ENCODE peak calls at places on chromosomes 13 and 19, in seven cellular contexts. One of them, this sample, is unnamed.

GRCh38 chr19:20279516-20279915 is 112.5 kb downstream of the ZNF486 start:
- DNase-seq in CD4-positive, alpha-beta T cell: no peak
- DNase-seq in chondrocyte: no peak
- DNase-seq in lung: no peak
- DNase-seq in upper lobe of right lung: no peak
- DNase-seq in HepG2: no peak
- DNase-seq in endothelial cell of umbilical vein: no peak
- DNase-seq in this sample: no peak

GRCh38 chr13:83881917-83882625 is at the start of gene SLITRK1:
- DNase-seq in chondrocyte: peak
- DNase-seq in upper lobe of right lung: peak
- DNase-seq in endothelial cell of umbilical vein: no peak
- DNase-seq in HepG2: no peak
- DNase-seq in CD4-positive, alpha-beta T cell: no peak
- DNase-seq in lung: no peak
- DNase-seq in this sample: no peak

GRCh38 chr19:46721269-46722003 is 4.5 kb upstream of the PRKD2 start:
- DNase-seq in endothelial cell of umbilical vein: no peak
- DNase-seq in HepG2: peak
- DNase-seq in CD4-positive, alpha-beta T cell: no peak
- DNase-seq in chondrocyte: no peak
- DNase-seq in lung: no peak
- DNase-seq in upper lobe of right lung: peak
- DNase-seq in this sample: no peak

GRCh38 chr13:32940601-32941000 is 75.6 kb upstream of the KL start:
- DNase-seq in chondrocyte: no peak
- DNase-seq in upper lobe of right lung: no peak
- DNase-seq in HepG2: no peak
- DNase-seq in CD4-positive, alpha-beta T cell: no peak
- DNase-seq in lung: no peak
- DNase-seq in endothelial cell of umbilical vein: no peak
- DNase-seq in this sample: no peak

GRCh38 chr19:37990362-37990761 is 83.4 kb downstream of the SIPA1L3 start:
- DNase-seq in chondrocyte: no peak
- DNase-seq in upper lobe of right lung: peak
- DNase-seq in CD4-positive, alpha-beta T cell: no peak
- DNase-seq in lung: peak
- DNase-seq in HepG2: no peak
- DNase-seq in endothelial cell of umbilical vein: no peak
- DNase-seq in this sample: no peak

GRCh38 chr13:36840718-36841250 is 21.8 kb downstream of the RFXAP start:
- DNase-seq in HepG2: no peak
- DNase-seq in endothelial cell of umbilical vein: no peak
- DNase-seq in chondrocyte: no peak
- DNase-seq in upper lobe of right lung: no peak
- DNase-seq in CD4-positive, alpha-beta T cell: no peak
- DNase-seq in lung: no peak
- DNase-seq in this sample: no peak

GRCh38 chr19:56508282-56508778 is 675 bp downstream of the ZNF471 start:
- DNase-seq in endothelial cell of umbilical vein: no peak
- DNase-seq in HepG2: no peak
- DNase-seq in upper lobe of right lung: no peak
- DNase-seq in lung: no peak
- DNase-seq in CD4-positive, alpha-beta T cell: no peak
- DNase-seq in chondrocyte: no peak
- DNase-seq in this sample: no peak

GRCh38 chr13:73060251-73061160 is 1.7 kb downstream of the KLF5 start:
- DNase-seq in HepG2: no peak
- DNase-seq in upper lobe of right lung: no peak
- DNase-seq in endothelial cell of umbilical vein: peak
- DNase-seq in CD4-positive, alpha-beta T cell: no peak
- DNase-seq in chondrocyte: no peak
- DNase-seq in lung: no peak
- DNase-seq in this sample: no peak

GRCh38 chr19:5536337-5536894 is 31.3 kb downstream of the TINCR start:
- DNase-seq in HepG2: no peak
- DNase-seq in upper lobe of right lung: peak
- DNase-seq in endothelial cell of umbilical vein: no peak
- DNase-seq in chondrocyte: no peak
- DNase-seq in CD4-positive, alpha-beta T cell: no peak
- DNase-seq in lung: no peak
- DNase-seq in this sample: peak

GRCh38 chr13:112981361-112981905 is 12.4 kb downstream of the MCF2L start:
- DNase-seq in lung: no peak
- DNase-seq in HepG2: no peak
- DNase-seq in upper lobe of right lung: no peak
- DNase-seq in chondrocyte: no peak
- DNase-seq in CD4-positive, alpha-beta T cell: no peak
- DNase-seq in endothelial cell of umbilical vein: no peak
- DNase-seq in this sample: no peak

GRCh38 chr19:5823579-5824281 is 15.8 kb downstream of the FUT6 start:
- DNase-seq in chondrocyte: peak
- DNase-seq in lung: no peak
- DNase-seq in CD4-positive, alpha-beta T cell: no peak
- DNase-seq in endothelial cell of umbilical vein: no peak
- DNase-seq in upper lobe of right lung: peak
- DNase-seq in HepG2: no peak
- DNase-seq in this sample: peak

GRCh38 chr19:30353394-30353793 is 18.8 kb upstream of the ZNF536 start:
- DNase-seq in HepG2: no peak
- DNase-seq in upper lobe of right lung: no peak
- DNase-seq in chondrocyte: no peak
- DNase-seq in lung: no peak
- DNase-seq in endothelial cell of umbilical vein: no peak
- DNase-seq in CD4-positive, alpha-beta T cell: no peak
- DNase-seq in this sample: no peak

GRCh38 chr19:30349131-30349730 is 23.0 kb upstream of the ZNF536 start:
- DNase-seq in HepG2: no peak
- DNase-seq in upper lobe of right lung: no peak
- DNase-seq in lung: no peak
- DNase-seq in chondrocyte: no peak
- DNase-seq in endothelial cell of umbilical vein: no peak
- DNase-seq in CD4-positive, alpha-beta T cell: no peak
- DNase-seq in this sample: no peak

GRCh38 chr19:30355586-30355985 is 16.6 kb upstream of the ZNF536 start:
- DNase-seq in upper lobe of right lung: no peak
- DNase-seq in endothelial cell of umbilical vein: no peak
- DNase-seq in CD4-positive, alpha-beta T cell: no peak
- DNase-seq in lung: no peak
- DNase-seq in chondrocyte: no peak
- DNase-seq in HepG2: no peak
- DNase-seq in this sample: no peak

GRCh38 chr19:30345686-30346085 is 26.5 kb upstream of the ZNF536 start:
- DNase-seq in endothelial cell of umbilical vein: no peak
- DNase-seq in CD4-positive, alpha-beta T cell: no peak
- DNase-seq in upper lobe of right lung: no peak
- DNase-seq in chondrocyte: no peak
- DNase-seq in lung: no peak
- DNase-seq in HepG2: no peak
- DNase-seq in this sample: no peak

GRCh38 chr19:30350995-30351394 is 21.2 kb upstream of the ZNF536 start:
- DNase-seq in lung: no peak
- DNase-seq in HepG2: no peak
- DNase-seq in chondrocyte: no peak
- DNase-seq in endothelial cell of umbilical vein: no peak
- DNase-seq in CD4-positive, alpha-beta T cell: no peak
- DNase-seq in upper lobe of right lung: no peak
- DNase-seq in this sample: no peak
- TF ChIP-seq CTCF in lung: no peak
- TF ChIP-seq CTCF in HepG2: no peak
- TF ChIP-seq CTCF in chondrocyte: no peak
- TF ChIP-seq CTCF in endothelial cell of umbilical vein: no peak
- TF ChIP-seq CTCF in CD4-positive, alpha-beta T cell: no peak
- TF ChIP-seq CTCF in upper lobe of right lung: no peak
- TF ChIP-seq CTCF in this sample: no peak

DNA sequence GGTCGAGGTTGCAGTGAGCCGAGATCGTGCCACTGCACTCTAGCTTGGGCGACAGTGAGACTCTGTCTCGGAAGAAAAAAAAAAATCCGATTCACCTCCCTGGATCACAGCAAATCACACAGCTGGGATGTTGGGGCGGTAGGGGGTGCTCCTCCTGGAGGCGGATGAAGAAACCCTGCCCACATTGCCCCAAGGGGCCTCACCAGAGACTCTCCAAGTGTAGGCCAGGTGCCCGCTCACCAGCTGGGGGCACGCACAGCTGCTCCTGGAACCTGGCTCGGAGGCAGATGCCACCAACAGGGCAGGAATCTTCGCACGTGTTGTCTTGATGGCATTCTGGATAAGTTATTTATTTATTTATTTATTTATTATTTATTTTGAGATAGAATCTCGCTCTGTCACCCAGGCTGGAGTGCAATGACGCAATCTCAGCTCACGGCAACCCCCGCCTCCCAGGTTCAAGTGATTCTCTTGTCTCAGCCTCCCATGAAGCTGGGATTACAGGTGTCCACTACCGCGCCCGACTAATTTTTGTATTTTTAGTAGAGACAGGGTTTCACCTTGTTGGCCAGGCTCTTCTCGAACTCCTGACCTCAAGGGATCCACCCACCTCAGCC is 3.1 kb downstream of the UQCR11 start:
- DNase-seq in lung: no peak
- DNase-seq in HepG2: no peak
- DNase-seq in endothelial cell of umbilical vein: no peak
- DNase-seq in chondrocyte: no peak
- DNase-seq in CD4-positive, alpha-beta T cell: no peak
- DNase-seq in upper lobe of right lung: no peak
- DNase-seq in this sample: no peak
- TF ChIP-seq CTCF in lung: no peak
- TF ChIP-seq CTCF in HepG2: no peak
- TF ChIP-seq CTCF in endothelial cell of umbilical vein: no peak
- TF ChIP-seq CTCF in chondrocyte: no peak
- TF ChIP-seq CTCF in CD4-positive, alpha-beta T cell: no peak
- TF ChIP-seq CTCF in upper lobe of right lung: no peak
- TF ChIP-seq CTCF in this sample: no peak

GRCh38 chr19:53912653-53913052 is 3.6 kb downstream of the CACNG7 start:
- DNase-seq in lung: no peak
- DNase-seq in chondrocyte: no peak
- DNase-seq in CD4-positive, alpha-beta T cell: no peak
- DNase-seq in upper lobe of right lung: no peak
- DNase-seq in endothelial cell of umbilical vein: no peak
- DNase-seq in HepG2: no peak
- DNase-seq in this sample: no peak
- TF ChIP-seq CTCF in lung: no peak
- TF ChIP-seq CTCF in chondrocyte: peak
- TF ChIP-seq CTCF in CD4-positive, alpha-beta T cell: no peak
- TF ChIP-seq CTCF in upper lobe of right lung: peak
- TF ChIP-seq CTCF in endothelial cell of umbilical vein: peak
- TF ChIP-seq CTCF in HepG2: peak
- TF ChIP-seq CTCF in this sample: peak

GRCh38 chr13:108083056-108083455 is 132.3 kb downstream of the LIG4 start:
- DNase-seq in upper lobe of right lung: no peak
- DNase-seq in endothelial cell of umbilical vein: peak
- DNase-seq in lung: no peak
- DNase-seq in CD4-positive, alpha-beta T cell: no peak
- DNase-seq in HepG2: no peak
- DNase-seq in chondrocyte: no peak
- DNase-seq in this sample: no peak

GRCh38 chr13:108082481-108082880 is 132.9 kb downstream of the LIG4 start:
- DNase-seq in HepG2: no peak
- DNase-seq in lung: no peak
- DNase-seq in chondrocyte: no peak
- DNase-seq in endothelial cell of umbilical vein: no peak
- DNase-seq in upper lobe of right lung: no peak
- DNase-seq in CD4-positive, alpha-beta T cell: no peak
- DNase-seq in this sample: no peak

DNA sequence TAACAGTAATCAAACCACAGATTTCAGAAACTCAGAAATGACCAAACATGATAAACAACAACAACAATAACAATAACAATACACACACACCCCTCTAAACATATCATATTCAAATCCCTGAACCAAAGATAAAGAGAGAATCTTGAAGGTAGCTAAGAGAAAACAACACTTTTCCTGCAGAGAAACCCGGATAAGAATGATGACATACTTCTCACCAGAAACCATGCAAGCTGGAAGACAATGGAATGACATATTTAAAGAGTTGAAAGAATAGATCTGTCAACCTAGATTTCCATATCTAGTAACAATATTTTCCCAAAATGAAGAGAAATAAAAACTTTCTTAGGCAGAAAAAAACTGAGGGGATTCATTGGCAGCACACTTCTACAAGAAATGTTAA is 138.1 kb downstream of the LIG4 start:
- DNase-seq in HepG2: no peak
- DNase-seq in chondrocyte: no peak
- DNase-seq in lung: no peak
- DNase-seq in upper lobe of right lung: no peak
- DNase-seq in CD4-positive, alpha-beta T cell: no peak
- DNase-seq in endothelial cell of umbilical vein: no peak
- DNase-seq in this sample: no peak
- TF ChIP-seq CTCF in HepG2: no peak
- TF ChIP-seq CTCF in chondrocyte: no peak
- TF ChIP-seq CTCF in lung: no peak
- TF ChIP-seq CTCF in upper lobe of right lung: no peak
- TF ChIP-seq CTCF in CD4-positive, alpha-beta T cell: no peak
- TF ChIP-seq CTCF in endothelial cell of umbilical vein: no peak
- TF ChIP-seq CTCF in this sample: no peak

This sample was measured in Calu3.